ENCODE peak calls at places on chromosomes 1 and 21, in nine cellular contexts. O is spleen, T is HCT116, N is suprapubic skin, P is K562, F is stomach, G is Panc1, R is transverse colon, X is esophagus muscularis mucosa. B is an unnamed sample.

GRCh38 chr1:205251576-205251975 is 23.8 kb downstream of the TMCC2 start:
- DNase-seq in O (no peak), T (no peak), N (no peak), P (no peak), F (no peak), G (no peak), R (no peak), X (no peak), B (no peak)

GRCh38 chr1:51671527-51672325 is 54.8 kb downstream of the OSBPL9 start:
- DNase-seq in O (no peak), T (no peak), N (no peak), P (no peak), F (no peak), G (no peak), R (no peak), X (no peak), B (no peak)

GRCh38 chr21:44892536-44893277 is 19.2 kb upstream of the PTTG1IP start:
- DNase-seq in O (peak), T (peak), N (no peak), P (peak), F (peak), G (no peak), R (peak), X (no peak), B (peak)

GRCh38 chr1:46606255-46606965 is 2.3 kb upstream of the MKNK1 start:
- DNase-seq in O (no peak), T (no peak), N (no peak), P (no peak), F (no peak), G (no peak), R (no peak), X (no peak), B (no peak)

GRCh38 chr1:66767590-66767989 is 15.3 kb downstream of the DYNLT5 start:
- DNase-seq in O (no peak), T (no peak), N (no peak), P (no peak), F (no peak), G (no peak), R (no peak), X (no peak), B (no peak)

GRCh38 chr1:22229374-22229773 is 86.5 kb upstream of the WNT4 start:
- DNase-seq in O (no peak), T (no peak), N (no peak), P (no peak), F (no peak), G (peak), R (no peak), X (no peak), B (no peak)

GRCh38 chr1:205928256-205928655 is 15.0 kb downstream of the SLC26A9 start:
- DNase-seq in O (no peak), T (no peak), N (no peak), P (no peak), F (no peak), G (no peak), R (no peak), X (no peak), B (no peak)

GRCh38 chr1:226635456-226635941 is 86.9 kb downstream of the STUM start:
- DNase-seq in O (peak), T (no peak), N (peak), P (no peak), F (peak), G (no peak), R (peak), X (no peak), B (no peak)

GRCh38 chr1:93625582-93626327 is 55.9 kb downstream of the BCAR3 start:
- DNase-seq in O (no peak), T (no peak), N (no peak), P (no peak), F (no peak), G (no peak), R (no peak), X (no peak), B (no peak)

GRCh38 chr1:15799004-15799867 is 8.2 kb downstream of the UQCRHL start:
- DNase-seq in O (no peak), T (peak), N (peak), P (no peak), F (peak), G (peak), R (peak), X (no peak), B (peak)

GRCh38 chr1:210294991-210295773 is 33.5 kb upstream of the HHAT start:
- DNase-seq in O (no peak), T (no peak), N (peak), P (no peak), F (no peak), G (no peak), R (peak), X (no peak), B (peak)

GRCh38 chr1:244419004-244419403 is 32.7 kb downstream of the ADSS2 start:
- DNase-seq in O (no peak), T (no peak), N (no peak), P (no peak), F (no peak), G (no peak), R (no peak), X (no peak), B (no peak)

GRCh38 chr1:43582162-43582566 is 51.5 kb downstream of the PTPRF start:
- DNase-seq in O (no peak), T (peak), N (no peak), P (peak), F (peak), G (peak), R (peak), X (no peak), B (peak)

GRCh38 chr1:33004628-33005027 is 32.1 kb downstream of the AK2 start:
- DNase-seq in O (no peak), T (no peak), N (no peak), P (no peak), F (no peak), G (no peak), R (no peak), X (no peak), B (no peak)

GRCh38 chr1:64917328-64917861 is 49.0 kb downstream of the JAK1 start:
- DNase-seq in O (no peak), T (peak), N (peak), P (no peak), F (peak), G (peak), R (peak), X (peak), B (no peak)

GRCh38 chr1:15723631-15724246 is 12.3 kb upstream of the SLC25A34 start:
- DNase-seq in O (no peak), T (no peak), N (no peak), P (no peak), F (no peak), G (no peak), R (no peak), X (no peak), B (no peak)

GRCh38 chr1:200081151-200081981 is 53.9 kb downstream of the NR5A2 start:
- DNase-seq in O (no peak), T (no peak), N (no peak), P (no peak), F (no peak), G (no peak), R (no peak), X (no peak), B (no peak)

GRCh38 chr1:88783145-88783544 is 99.1 kb downstream of the PKN2 start:
- DNase-seq in O (no peak), T (no peak), N (no peak), P (no peak), F (no peak), G (no peak), R (no peak), X (no peak), B (no peak)

GRCh38 chr1:204854286-204854685 is 16.4 kb upstream of the NFASC start:
- DNase-seq in O (no peak), T (no peak), N (no peak), P (no peak), F (no peak), G (no peak), R (no peak), X (no peak), B (no peak)

GRCh38 chr1:34690269-34690668 is 64.6 kb upstream of the GJB5 start:
- DNase-seq in O (no peak), T (no peak), N (no peak), P (no peak), F (no peak), G (no peak), R (no peak), X (no peak), B (no peak)

GRCh38 chr1:175129644-175129996 is 62.0 kb downstream of the TNN start:
- DNase-seq in O (no peak), T (no peak), N (no peak), P (no peak), F (no peak), G (no peak), R (no peak), X (no peak), B (no peak)

GRCh38 chr1:167095368-167095767 is 1.5 kb downstream of the STYXL2 start:
- DNase-seq in O (no peak), T (no peak), N (no peak), P (no peak), F (no peak), G (no peak), R (no peak), X (no peak), B (no peak)

GRCh38 chr1:166836733-166837132 is 2.5 kb upstream of the POGK start:
- DNase-seq in O (no peak), T (no peak), N (no peak), P (no peak), F (no peak), G (no peak), R (no peak), X (no peak), B (no peak)

GRCh38 chr1:2353215-2353906 is 38.0 kb downstream of the MORN1 start:
- DNase-seq in O (peak), T (no peak), N (no peak), P (no peak), F (no peak), G (no peak), R (no peak), X (no peak), B (no peak)

GRCh38 chr1:175471039-175471800 is 272.2 kb downstream of the TNR start:
- DNase-seq in O (no peak), T (no peak), N (no peak), P (no peak), F (no peak), G (peak), R (no peak), X (no peak), B (peak)

GRCh38 chr1:24009406-24009805 is 29.3 kb upstream of the SRSF10 start:
- DNase-seq in O (no peak), T (no peak), N (no peak), P (no peak), F (no peak), G (no peak), R (no peak), X (no peak), B (no peak)

GRCh38 chr1:46137901-46138300 is 5.5 kb upstream of the PIK3R3 start:
- DNase-seq in O (no peak), T (no peak), N (no peak), P (no peak), F (no peak), G (no peak), R (no peak), X (no peak), B (no peak)

GRCh38 chr21:27423073-27423472 is 456.2 kb upstream of the ADAMTS5 start:
- DNase-seq in O (no peak), T (no peak), N (peak), P (no peak), F (peak), G (no peak), R (peak), X (no peak), B (no peak)

GRCh38 chr1:101509370-101509769 is 272.6 kb downstream of the S1PR1 start:
- DNase-seq in O (no peak), T (no peak), N (no peak), P (no peak), F (no peak), G (no peak), R (no peak), X (no peak), B (no peak)

GRCh38 chr1:244839656-244840055 is 4.2 kb downstream of the COX20 start:
- DNase-seq in O (no peak), T (no peak), N (no peak), P (no peak), F (no peak), G (no peak), R (no peak), X (no peak), B (no peak)

GRCh38 chr1:153929981-153930948 is 7.5 kb upstream of the GATAD2B start:
- DNase-seq in O (peak), T (no peak), N (no peak), P (no peak), F (no peak), G (no peak), R (no peak), X (no peak), B (no peak)

GRCh38 chr1:9397984-9398526 is 105.4 kb downstream of the SPSB1 start:
- DNase-seq in O (no peak), T (no peak), N (no peak), P (no peak), F (no peak), G (no peak), R (no peak), X (no peak), B (no peak)

GRCh38 chr1:211643324-211644212 is 31.9 kb downstream of the NEK2 start:
- DNase-seq in O (no peak), T (no peak), N (no peak), P (peak), F (peak), G (no peak), R (peak), X (no peak), B (peak)

GRCh38 chr21:42473495-42474042 is 22.5 kb downstream of the RSPH1 start:
- DNase-seq in O (no peak), T (no peak), N (no peak), P (no peak), F (no peak), G (no peak), R (no peak), X (no peak), B (no peak)

GRCh38 chr1:18534810-18535205 is 54.1 kb downstream of the KLHDC7A start:
- DNase-seq in O (no peak), T (no peak), N (peak), P (no peak), F (no peak), G (no peak), R (no peak), X (no peak), B (no peak)

GRCh38 chr1:202221911-202222909 is 28.6 kb downstream of the LGR6 start:
- DNase-seq in O (no peak), T (no peak), N (no peak), P (no peak), F (no peak), G (no peak), R (no peak), X (no peak), B (peak)

GRCh38 chr1:155893389-155894142 is 17.6 kb downstream of the RIT1 start:
- DNase-seq in O (no peak), T (peak), N (no peak), P (peak), F (no peak), G (peak), R (no peak), X (no peak), B (no peak)
- TF ChIP-seq POLR2AphosphoS5 in O (no peak), T (peak), N (no peak), P (no peak), F (no peak), G (no peak), R (peak), X (peak), B (peak)

GRCh38 chr1:30757976-30758688 is 558 bp upstream of the LAPTM5 start:
- DNase-seq in O (no peak), T (no peak), N (no peak), P (no peak), F (no peak), G (no peak), R (no peak), X (no peak), B (no peak)
- H3K4me3 ChIP-seq in O (peak), T (no peak), N (peak), P (no peak), F (peak), G (no peak), R (no peak), X (peak), B (no peak)

GRCh38 chr1:156490401-156491032 is 10.1 kb downstream of the MEF2D start:
- DNase-seq in O (no peak), T (no peak), N (no peak), P (peak), F (no peak), G (no peak), R (peak), X (no peak), B (no peak)
- TF ChIP-seq CTCF in O (no peak), T (no peak), N (no peak), P (no peak), F (no peak), G (no peak), R (peak), X (peak), B (peak)

GRCh38 chr1:150089846-150090520 is 22.4 kb downstream of the VPS45 start:
- DNase-seq in O (no peak), T (no peak), N (no peak), P (no peak), F (no peak), G (no peak), R (no peak), X (no peak), B (no peak)
- TF ChIP-seq POLR2AphosphoS5 in O (no peak), T (no peak), N (no peak), P (no peak), F (no peak), G (no peak), R (no peak), X (no peak), B (no peak)

GRCh38 chr1:109250454-109251276 is 1.3 kb downstream of the CELSR2 start:
- DNase-seq in O (peak), T (no peak), N (no peak), P (no peak), F (no peak), G (no peak), R (no peak), X (no peak), B (no peak)
- H3K4me3 ChIP-seq in O (peak), T (peak), N (peak), P (peak), F (peak), G (no peak), R (no peak), X (peak), B (no peak)

GRCh38 chr1:6384135-6384534 is 9.4 kb downstream of the ACOT7 start:
- DNase-seq in O (no peak), T (no peak), N (no peak), P (no peak), F (no peak), G (no peak), R (no peak), X (no peak), B (no peak)
- TF ChIP-seq CTCF in O (no peak), T (no peak), N (no peak), P (no peak), F (no peak), G (no peak), R (no peak), X (no peak), B (no peak)

GRCh38 chr1:55632058-55632457 is 416.9 kb upstream of the USP24 start:
- DNase-seq in O (no peak), T (no peak), N (no peak), P (no peak), F (no peak), G (no peak), R (no peak), X (no peak), B (no peak)
- TF ChIP-seq POLR2AphosphoS5 in O (no peak), T (no peak), N (no peak), P (no peak), F (no peak), G (no peak), R (no peak), X (peak), B (no peak)

DNA sequence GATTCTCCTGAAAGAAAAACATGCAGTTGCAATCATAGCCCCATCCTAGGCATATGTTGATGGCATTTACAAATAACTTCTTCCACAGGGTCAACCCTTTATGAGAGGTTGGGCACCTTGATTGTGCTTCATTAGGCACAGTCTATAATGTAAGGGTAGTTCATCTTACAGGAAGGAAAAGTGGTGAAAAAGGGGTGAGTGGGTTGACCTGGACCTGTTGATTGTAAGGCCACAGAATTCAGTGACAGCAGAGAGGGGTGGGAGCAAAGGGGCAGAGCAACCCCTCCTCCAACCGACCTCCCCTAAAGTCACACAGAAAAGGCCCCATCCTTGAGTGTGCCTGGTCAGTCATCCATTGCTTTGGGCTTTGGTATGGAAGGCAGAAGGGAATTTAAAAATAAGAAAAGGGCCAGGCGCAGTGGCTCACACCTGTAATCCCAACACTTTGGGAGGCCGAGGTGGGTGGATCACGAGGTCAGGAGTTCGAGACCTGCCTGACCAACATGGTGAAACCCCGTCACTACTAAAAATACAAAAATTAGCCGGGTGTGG is 127.3 kb upstream of the IRF2BP2 start:
- DNase-seq in O (no peak), T (no peak), N (no peak), P (no peak), F (no peak), G (no peak), R (no peak), X (no peak), B (no peak)
- H3K4me3 ChIP-seq in O (no peak), T (no peak), N (no peak), P (no peak), F (no peak), G (no peak), R (no peak), X (no peak), B (no peak)

GRCh38 chr1:7568053-7568452 is 203.0 kb upstream of the VAMP3 start:
- DNase-seq in O (no peak), T (no peak), N (no peak), P (no peak), F (no peak), G (no peak), R (no peak), X (no peak), B (no peak)
- TF ChIP-seq CTCF in O (no peak), T (no peak), N (no peak), P (no peak), F (no peak), G (no peak), R (no peak), X (no peak), B (no peak)

GRCh38 chr1:228392111-228392936 is 14.3 kb downstream of the TRIM11 start:
- DNase-seq in O (peak), T (no peak), N (peak), P (peak), F (no peak), G (no peak), R (no peak), X (no peak), B (no peak)

GRCh38 chr1:228391411-228392020 is 15.1 kb downstream of the TRIM11 start:
- DNase-seq in O (peak), T (no peak), N (peak), P (no peak), F (no peak), G (no peak), R (no peak), X (no peak), B (no peak)

GRCh38 chr1:228393268-228393699 is 13.4 kb downstream of the TRIM11 start:
- DNase-seq in O (peak), T (no peak), N (peak), P (no peak), F (peak), G (no peak), R (peak), X (no peak), B (no peak)

GRCh38 chr1:228394571-228395394 is 11.9 kb downstream of the TRIM11 start:
- DNase-seq in O (peak), T (no peak), N (peak), P (no peak), F (no peak), G (no peak), R (no peak), X (no peak), B (no peak)

GRCh38 chr1:228393811-228394570 is 12.6 kb downstream of the TRIM11 start:
- DNase-seq in O (peak), T (no peak), N (peak), P (no peak), F (no peak), G (no peak), R (no peak), X (no peak), B (no peak)
- TF ChIP-seq POLR2AphosphoS5 in O (no peak), T (no peak), N (no peak), P (no peak), F (no peak), G (no peak), R (no peak), X (no peak), B (no peak)

B was measured in prostate gland.